ENCODE peak calls at places on chromosome 22, in eight cellular contexts. C is T-cell, L is HS-27A, B is HTR-8/SVneo, I is neural crest cell, A is NAMALWA, J is anterior cingulate cortex, M is C1 segment of cervical spinal cord. K is an unnamed sample.

GRCh38 chr22:19648419-19648929 is 65.8 kb upstream of the SEPTIN5 start:
- DNase-seq in C (no peak), L (no peak), B (no peak), I (no peak), A (peak), J (no peak), M (no peak), K (no peak)

GRCh38 chr22:19970479-19971275 is 29.1 kb upstream of the TXNRD2 start:
- DNase-seq in C (peak), L (no peak), B (peak), I (peak), A (peak), J (peak), M (peak), K (no peak)

GRCh38 chr22:36253523-36254490 is 874 bp downstream of the APOL1 start:
- DNase-seq in C (no peak), L (no peak), B (no peak), I (no peak), A (no peak), J (no peak), M (no peak), K (no peak)

GRCh38 chr22:36425977-36426523 is 38.3 kb upstream of the MYH9 start:
- DNase-seq in C (no peak), L (no peak), B (no peak), I (peak), A (no peak), J (no peak), M (no peak), K (no peak)

GRCh38 chr22:35126993-35127392 is 61.0 kb downstream of the ISX start:
- DNase-seq in C (no peak), L (no peak), B (no peak), I (no peak), A (no peak), J (no peak), M (no peak), K (no peak)

GRCh38 chr22:30668306-30668655 is 606 bp upstream of the DUSP18 start:
- DNase-seq in C (no peak), L (no peak), B (no peak), I (no peak), A (no peak), J (no peak), M (no peak), K (no peak)

GRCh38 chr22:17773606-17774205 is 563 bp downstream of the BID start:
- DNase-seq in C (peak), L (no peak), B (no peak), I (peak), A (peak), J (no peak), M (no peak), K (no peak)

GRCh38 chr22:36865346-36865745 is 4.5 kb downstream of the NCF4 start:
- DNase-seq in C (no peak), L (no peak), B (no peak), I (no peak), A (no peak), J (no peak), M (no peak), K (no peak)

GRCh38 chr22:47654922-47655451 is 892.5 kb downstream of the TBC1D22A start:
- DNase-seq in C (no peak), L (no peak), B (no peak), I (no peak), A (no peak), J (no peak), M (no peak), K (no peak)

GRCh38 chr22:41906822-41907221 is 8.1 kb downstream of the SHISA8 start:
- DNase-seq in C (no peak), L (no peak), B (no peak), I (no peak), A (no peak), J (no peak), M (no peak), K (no peak)

K was measured in coronary artery.